ENCODE peak calls at places on chromosome 11, in nine cellular contexts. D, Q, N, C, O, P, I, A and H are unnamed samples.

GRCh38 chr11:1336836-1337646 is 27.6 kb upstream of the TOLLIP start:
- DNase-seq in C (peak), Q (peak), O (no peak), A (peak), P (no peak), I (no peak), D (no peak), N (no peak), H (no peak)

GRCh38 chr11:130813638-130814037 is 102.6 kb downstream of the SNX19 start:
- DNase-seq in P (no peak), I (no peak), O (no peak), C (no peak), A (no peak), Q (no peak), D (no peak), N (no peak), H (no peak)

GRCh38 chr11:46333129-46333947 is 13.9 kb upstream of the DGKZ start:
- DNase-seq in A (no peak), P (no peak), C (peak), O (no peak), Q (peak), N (no peak), I (no peak), D (no peak), H (no peak)

GRCh38 chr11:57703341-57703740 is 8.7 kb downstream of the MED19 start:
- DNase-seq in D (no peak), C (no peak), I (no peak), A (no peak), O (no peak), P (no peak), Q (no peak), N (no peak), H (no peak)

GRCh38 chr11:101436511-101437142 is 147.2 kb downstream of the TRPC6 start:
- DNase-seq in Q (peak), C (no peak), P (no peak), I (peak), D (peak), O (no peak), N (no peak), A (no peak), H (no peak)

GRCh38 chr11:132674161-132674560 is 858.1 kb downstream of the OPCML start:
- DNase-seq in P (no peak), A (no peak), Q (no peak), N (no peak), O (no peak), C (no peak), D (no peak), I (no peak), H (no peak)

GRCh38 chr11:8202428-8203160 is 33.8 kb upstream of the RIC3 start:
- DNase-seq in O (no peak), I (no peak), P (no peak), A (no peak), D (no peak), C (no peak), Q (no peak), N (peak), H (no peak)

GRCh38 chr11:69588270-69588669 is 52.7 kb upstream of the CCND1 start:
- DNase-seq in D (no peak), I (no peak), P (no peak), N (no peak), A (no peak), Q (no peak), C (peak), O (peak), H (no peak)

GRCh38 chr11:17391493-17392355 is 3.3 kb upstream of the KCNJ11 start:
- DNase-seq in P (no peak), I (no peak), D (no peak), A (no peak), C (no peak), Q (no peak), N (no peak), O (no peak), H (no peak)

GRCh38 chr11:72738199-72739141 is 13.7 kb downstream of the ARAP1 start:
- DNase-seq in A (no peak), P (no peak), C (peak), N (no peak), O (peak), Q (no peak), I (peak), D (no peak), H (no peak)

GRCh38 chr11:63869686-63870085 is 30.8 kb downstream of the MARK2 start:
- DNase-seq in O (no peak), A (no peak), Q (no peak), C (no peak), D (no peak), P (no peak), I (no peak), N (no peak), H (no peak)

GRCh38 chr11:44680982-44681597 is 45.7 kb upstream of the TSPAN18 start:
- DNase-seq in C (no peak), Q (no peak), A (no peak), P (no peak), N (no peak), O (no peak), I (no peak), D (no peak), H (no peak)

GRCh38 chr11:68704887-68705286 is 20.5 kb downstream of the GAL start:
- DNase-seq in D (peak), N (no peak), P (no peak), C (no peak), O (no peak), A (no peak), Q (peak), I (no peak), H (no peak)

GRCh38 chr11:120057595-120058581 is 80.0 kb downstream of the TRIM29 start:
- DNase-seq in A (no peak), P (no peak), I (no peak), O (no peak), Q (no peak), N (no peak), D (no peak), C (no peak), H (peak)

GRCh38 chr11:26993965-26994446 is at the start of gene FIBIN:
- DNase-seq in I (no peak), N (no peak), D (peak), C (peak), A (peak), P (no peak), Q (peak), O (no peak), H (no peak)

GRCh38 chr11:93513763-93514162 is 29.4 kb downstream of the SMCO4 start:
- DNase-seq in I (no peak), Q (no peak), A (no peak), N (no peak), C (no peak), O (no peak), P (no peak), D (no peak), H (no peak)

GRCh38 chr11:24521586-24521985 is 24.7 kb downstream of the LUZP2 start:
- DNase-seq in Q (no peak), A (no peak), D (no peak), I (no peak), C (no peak), N (no peak), P (no peak), O (no peak), H (no peak)

GRCh38 chr11:119673389-119674336 is 55.3 kb downstream of the NECTIN1 start:
- DNase-seq in N (no peak), Q (no peak), P (no peak), D (no peak), A (no peak), I (peak), C (no peak), O (no peak), H (no peak)

GRCh38 chr11:134611537-134611936 is 199.5 kb upstream of the B3GAT1 start:
- DNase-seq in P (no peak), D (no peak), N (no peak), O (no peak), I (no peak), Q (no peak), A (no peak), C (no peak), H (no peak)

GRCh38 chr11:62544521-62545436 is 1.8 kb downstream of the AHNAK start:
- DNase-seq in Q (peak), D (peak), C (peak), A (peak), O (no peak), P (no peak), N (no peak), I (no peak), H (no peak)

GRCh38 chr11:19577391-19577831 is 135.2 kb upstream of the NAV2 start:
- DNase-seq in D (no peak), P (no peak), C (no peak), A (no peak), Q (no peak), O (no peak), N (no peak), I (peak), H (no peak)

GRCh38 chr11:2777396-2777795 is 77.6 kb upstream of the KCNQ1OT1 start:
- DNase-seq in P (no peak), D (no peak), A (no peak), C (peak), N (no peak), O (peak), I (peak), Q (no peak), H (no peak)